ENCODE peak calls at places on chromosome 18, in seven cellular contexts. C is activated CD8-positive, alpha-beta T cell treated with anti-CD3 and anti-CD28 coated beads for 36 hours; S is AG04450; I is left ventricle myocardium inferior; L is foreskin keratinocyte; Y is neural progenitor cell; U is heart right ventricle. O is an unnamed sample.

GRCh38 chr18:12394428-12394827 is 13.3 kb upstream of the PRELID3A start:
- DNase-seq in C (peak), S (no peak), I (no peak), L (no peak), Y (peak), U (no peak), O (no peak)

GRCh38 chr18:45662468-45662867 is 47.2 kb downstream of the SLC14A2 start:
- DNase-seq in C (no peak), S (no peak), I (no peak), L (no peak), Y (no peak), U (no peak), O (no peak)

GRCh38 chr18:72468011-72468710 is 76.0 kb downstream of the CBLN2 start:
- DNase-seq in C (no peak), S (no peak), I (no peak), L (no peak), Y (no peak), U (no peak), O (no peak)

GRCh38 chr18:43312891-43313290 is 35.6 kb upstream of the SYT4 start:
- DNase-seq in C (no peak), S (no peak), I (no peak), L (no peak), Y (no peak), U (no peak), O (no peak)

GRCh38 chr18:12569791-12570190 is 88.1 kb downstream of the SPIRE1 start:
- DNase-seq in C (no peak), S (no peak), I (no peak), L (no peak), Y (no peak), U (no peak), O (no peak)

GRCh38 chr18:61350578-61350977 is 17.3 kb downstream of the CDH20 start:
- DNase-seq in C (no peak), S (no peak), I (no peak), L (no peak), Y (no peak), U (no peak), O (no peak)

GRCh38 chr18:55515204-55515603 is 72.8 kb downstream of the TCF4 start:
- DNase-seq in C (no peak), S (no peak), I (peak), L (no peak), Y (no peak), U (peak), O (peak)

GRCh38 chr18:27887711-27888495 is 289.0 kb downstream of the CDH2 start:
- DNase-seq in C (no peak), S (no peak), I (no peak), L (peak), Y (no peak), U (no peak), O (no peak)

GRCh38 chr18:903703-904102 is 968 bp upstream of the ADCYAP1 start:
- DNase-seq in C (peak), S (peak), I (peak), L (no peak), Y (peak), U (peak), O (peak)

GRCh38 chr18:11104307-11104706 is 45.1 kb downstream of the PIEZO2 start:
- DNase-seq in C (no peak), S (no peak), I (no peak), L (no peak), Y (no peak), U (no peak), O (no peak)

GRCh38 chr18:70243545-70243944 is 38.1 kb upstream of the RTTN start:
- DNase-seq in C (no peak), S (no peak), I (no peak), L (no peak), Y (peak), U (no peak), O (no peak)

GRCh38 chr18:79361766-79362522 is 33.8 kb upstream of the NFATC1 start:
- DNase-seq in C (no peak), S (peak), I (no peak), L (no peak), Y (no peak), U (no peak), O (no peak)

GRCh38 chr18:79486356-79487197 is 90.8 kb downstream of the NFATC1 start:
- DNase-seq in C (peak), S (no peak), I (peak), L (no peak), Y (no peak), U (no peak), O (peak)

GRCh38 chr18:36200354-36200771 is 13.1 kb downstream of the MOCOS start:
- DNase-seq in C (no peak), S (no peak), I (no peak), L (no peak), Y (no peak), U (no peak), O (no peak)

GRCh38 chr18:68583685-68584084 is 131.2 kb downstream of the TMX3 start:
- DNase-seq in C (no peak), S (no peak), I (no peak), L (no peak), Y (no peak), U (no peak), O (no peak)

GRCh38 chr18:75189696-75190095 is 19.2 kb downstream of the PTGR3 start:
- DNase-seq in C (no peak), S (no peak), I (no peak), L (no peak), Y (no peak), U (no peak), O (no peak)

GRCh38 chr18:6672909-6673308 is 56.6 kb upstream of the ARHGAP28 start:
- DNase-seq in C (no peak), S (no peak), I (no peak), L (no peak), Y (no peak), U (no peak), O (no peak)

GRCh38 chr18:54878057-54878661 is 49.9 kb downstream of the RAB27B start:
- DNase-seq in C (no peak), S (no peak), I (no peak), L (no peak), Y (no peak), U (no peak), O (no peak)

GRCh38 chr18:52236134-52236533 is 103.9 kb upstream of the DCC start:
- DNase-seq in C (no peak), S (no peak), I (no peak), L (peak), Y (no peak), U (no peak), O (no peak)

GRCh38 chr18:25830787-25831186 is 259.6 kb downstream of the SS18 start:
- DNase-seq in C (no peak), S (peak), I (peak), L (no peak), Y (no peak), U (peak), O (peak)

GRCh38 chr18:51621103-51621969 is 423.9 kb upstream of the MEX3C start:
- DNase-seq in C (peak), S (no peak), I (peak), L (no peak), Y (peak), U (peak), O (no peak)

GRCh38 chr18:3596324-3597158 is 146.6 kb downstream of the TGIF1 start:
- DNase-seq in C (peak), S (no peak), I (peak), L (no peak), Y (peak), U (peak), O (peak)

DNA sequence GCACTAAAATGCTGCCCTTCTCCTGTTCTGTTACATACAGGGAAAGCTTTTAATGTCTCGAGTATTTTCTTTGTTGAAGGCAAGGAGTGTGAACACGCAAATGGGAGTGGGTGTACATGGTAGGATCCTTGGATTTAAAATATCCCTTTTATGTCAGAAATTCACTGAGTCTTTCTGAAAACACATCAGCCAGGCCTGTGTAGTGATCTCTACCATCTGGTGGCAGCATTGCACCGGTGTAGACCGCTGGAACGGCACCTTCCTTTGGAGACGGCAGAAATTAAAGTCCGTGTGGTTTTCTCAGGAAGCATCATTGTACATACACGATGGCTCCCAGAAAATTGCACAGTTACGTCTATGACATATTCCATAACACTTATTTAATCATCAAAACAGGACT is 515.8 kb downstream of the GALR1 start:
- DNase-seq in C (peak), S (no peak), I (no peak), L (no peak), Y (peak), U (no peak), O (no peak)
- TF ChIP-seq CTCF in C (peak), S (no peak), I (peak), L (peak), Y (peak), U (peak), O (peak)

GRCh38 chr18:49443837-49444236 is 16.6 kb downstream of the DYM start:
- DNase-seq in C (no peak), S (no peak), I (no peak), L (no peak), Y (no peak), U (no peak), O (no peak)

GRCh38 chr18:49444599-49444998 is 15.8 kb downstream of the DYM start:
- DNase-seq in C (no peak), S (no peak), I (no peak), L (no peak), Y (no peak), U (no peak), O (no peak)

GRCh38 chr18:49446481-49446880 is 14.0 kb downstream of the DYM start:
- DNase-seq in C (no peak), S (no peak), I (no peak), L (no peak), Y (no peak), U (no peak), O (no peak)

DNA sequence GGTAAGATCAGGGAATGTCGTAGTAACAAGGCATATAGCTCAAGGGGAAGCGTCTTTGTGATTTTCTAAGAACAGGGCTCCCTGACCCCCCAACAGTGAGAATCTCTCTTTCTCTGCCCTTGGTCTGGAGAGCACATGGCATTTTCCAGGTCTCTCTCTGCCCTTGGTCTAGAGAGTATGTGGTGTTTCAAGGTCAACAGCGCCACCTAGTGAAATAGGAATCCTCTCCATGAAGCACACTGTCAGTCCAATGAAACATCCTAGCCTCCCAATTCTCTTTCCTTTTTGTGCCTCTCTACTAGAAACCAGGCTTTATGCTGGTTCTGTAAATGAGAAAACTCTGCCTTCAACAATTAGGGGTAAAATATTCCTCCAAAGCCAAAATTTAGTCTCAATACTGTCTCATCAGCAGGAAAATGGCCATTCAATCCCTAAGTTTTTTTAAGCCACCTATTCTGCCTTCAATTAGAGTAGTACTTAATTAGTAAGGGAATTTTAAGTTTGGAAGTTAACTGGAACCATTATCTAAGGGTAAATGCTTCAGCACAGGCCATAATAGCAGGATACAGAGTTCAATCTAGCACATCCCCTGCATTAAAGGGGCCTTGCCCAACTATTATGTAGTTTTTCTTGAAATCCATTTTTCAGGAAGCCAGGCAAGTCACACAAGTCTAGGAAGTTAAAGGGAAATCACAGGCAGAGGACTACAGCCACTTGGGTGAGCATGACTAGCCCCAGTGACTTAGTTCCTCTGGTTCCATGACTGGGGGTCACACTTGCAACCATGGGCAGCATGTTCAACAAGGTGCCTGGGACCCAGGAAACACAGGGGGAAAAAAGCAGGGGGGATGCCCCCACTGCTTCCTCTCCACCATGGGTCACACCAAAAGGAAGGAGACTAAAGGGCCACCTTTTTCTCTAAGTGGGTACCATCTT is 12.4 kb downstream of the DYM start:
- DNase-seq in C (peak), S (no peak), I (no peak), L (peak), Y (peak), U (peak), O (no peak)
- TF ChIP-seq CTCF in C (peak), S (peak), I (peak), L (peak), Y (peak), U (peak), O (peak)

GRCh38 chr18:47709556-47709955 is 220.9 kb downstream of the SMAD2 start:
- DNase-seq in C (no peak), S (no peak), I (no peak), L (no peak), Y (no peak), U (no peak), O (no peak)

GRCh38 chr18:47710451-47710850 is 220.0 kb downstream of the SMAD2 start:
- DNase-seq in C (no peak), S (no peak), I (no peak), L (no peak), Y (no peak), U (no peak), O (no peak)
- TF ChIP-seq CTCF in C (no peak), S (no peak), I (no peak), L (no peak), Y (no peak), U (no peak), O (no peak)

GRCh38 chr18:76479351-76480238 is 15.4 kb downstream of the ZNF516 start:
- DNase-seq in C (no peak), S (no peak), I (no peak), L (no peak), Y (no peak), U (no peak), O (no peak)

GRCh38 chr18:76482267-76482666 is 12.8 kb downstream of the ZNF516 start:
- DNase-seq in C (no peak), S (no peak), I (no peak), L (no peak), Y (no peak), U (no peak), O (no peak)

GRCh38 chr18:76483780-76484179 is 11.3 kb downstream of the ZNF516 start:
- DNase-seq in C (no peak), S (no peak), I (no peak), L (no peak), Y (no peak), U (no peak), O (no peak)

GRCh38 chr18:76482971-76483691 is 11.9 kb downstream of the ZNF516 start:
- DNase-seq in C (no peak), S (no peak), I (no peak), L (no peak), Y (no peak), U (no peak), O (no peak)

DNA sequence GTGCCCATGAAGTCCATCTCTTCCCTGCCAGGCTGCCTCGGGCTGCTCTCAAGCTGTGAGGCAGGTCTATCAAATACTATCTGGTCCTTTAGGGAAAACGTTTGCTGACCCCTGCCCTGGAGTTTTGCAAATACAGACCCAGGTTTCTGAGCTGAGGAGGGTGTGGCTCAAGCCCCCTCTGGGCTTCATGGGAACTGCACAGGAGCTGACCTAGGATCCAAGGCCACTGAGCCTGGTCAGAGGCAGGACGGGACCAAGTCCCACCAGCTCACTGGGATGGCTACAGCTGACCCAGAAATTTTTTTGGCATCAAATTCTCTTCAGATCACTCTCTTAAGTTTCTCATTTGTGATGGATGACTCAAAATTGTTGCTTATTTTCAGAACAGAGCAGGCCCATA is 14.1 kb downstream of the ZNF516 start:
- DNase-seq in C (no peak), S (no peak), I (no peak), L (no peak), Y (peak), U (no peak), O (no peak)
- TF ChIP-seq CTCF in C (no peak), S (peak), I (no peak), L (no peak), Y (peak), U (no peak), O (no peak)

GRCh38 chr18:63508634-63509033 is 31.9 kb downstream of the SERPINB5 start:
- DNase-seq in C (no peak), S (no peak), I (no peak), L (no peak), Y (no peak), U (no peak), O (no peak)

GRCh38 chr18:63506336-63506646 is 29.5 kb downstream of the SERPINB5 start:
- DNase-seq in C (no peak), S (no peak), I (no peak), L (no peak), Y (no peak), U (no peak), O (no peak)

GRCh38 chr18:63511285-63511684 is 30.9 kb upstream of the SERPINB12 start:
- DNase-seq in C (peak), S (peak), I (no peak), L (no peak), Y (peak), U (peak), O (no peak)

DNA sequence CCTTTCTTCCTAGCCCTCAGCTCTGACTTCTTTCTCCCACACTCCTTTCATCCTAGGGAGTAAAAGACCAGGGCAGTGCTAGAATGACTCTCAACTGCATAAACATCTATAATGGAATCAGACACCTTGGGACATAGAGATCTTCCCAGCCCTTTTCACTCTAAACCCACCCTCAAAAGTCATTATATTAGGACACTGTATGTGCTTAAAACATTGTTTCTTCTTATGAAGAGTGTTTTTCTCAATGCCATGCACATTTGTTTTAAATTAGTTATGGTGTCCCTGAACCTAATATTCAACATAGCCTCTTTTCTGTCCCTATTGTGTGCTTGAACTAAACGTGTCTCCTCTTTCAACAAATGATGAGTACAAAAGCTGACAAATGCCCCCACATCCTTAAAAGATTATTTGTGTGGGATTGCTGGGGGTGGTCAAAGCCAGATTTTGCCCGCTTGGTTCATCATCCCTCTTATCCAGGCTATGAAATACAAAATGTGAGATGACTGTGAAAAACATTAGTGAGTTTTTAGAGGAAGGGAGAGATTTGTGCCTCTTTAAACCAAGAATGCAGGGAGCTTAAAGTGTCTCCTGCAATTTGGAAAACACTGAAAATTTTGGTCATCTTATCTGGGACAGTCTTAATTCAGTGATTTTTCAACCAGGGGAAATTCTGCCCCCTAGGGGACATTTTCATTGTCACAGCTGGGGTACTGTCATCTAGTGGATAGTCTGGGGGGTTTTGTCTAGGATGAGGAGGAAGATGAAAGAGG is 29.0 kb downstream of the SERPINB5 start:
- DNase-seq in C (peak), S (no peak), I (no peak), L (no peak), Y (peak), U (no peak), O (no peak)
- TF ChIP-seq CTCF in C (peak), S (peak), I (peak), L (peak), Y (peak), U (no peak), O (peak)